ENCODE peak calls at places on chromosomes 5 and 9, in five cellular contexts. L, C, W, H and O are unnamed samples.
A peak's percentile ranks its signal among the peaks of the same experiment; 100 is the strongest.

GRCh38 chr5:170963521-170963920 is 101.7 kb downstream of the RANBP17 start:
- DNase-seq in L (no peak), C (no peak), W (no peak), H (no peak), O (no peak)

GRCh38 chr5:14036514-14036913 is 92.0 kb upstream of the DNAH5 start:
- DNase-seq in L (no peak), C (peak; percentile 52), W (no peak), H (peak; percentile 79), O (peak; percentile 38)

GRCh38 chr5:80152778-80153177 is 103.1 kb downstream of the SERINC5 start:
- DNase-seq in L (no peak), C (no peak), W (no peak), H (no peak), O (no peak)

GRCh38 chr5:123273984-123274383 is 149.2 kb downstream of the CEP120 start:
- DNase-seq in L (no peak), C (no peak), W (no peak), H (no peak), O (no peak)

GRCh38 chr9:130692365-130692764 is 1.2 kb upstream of the EXOSC2 start:
- DNase-seq in L (peak; percentile 74), C (no peak), W (no peak), H (no peak), O (no peak)

GRCh38 chr5:131381792-131382191 is 117.9 kb downstream of the CDC42SE2 start:
- DNase-seq in L (no peak), C (no peak), W (no peak), H (no peak), O (no peak)

GRCh38 chr5:128579111-128579510 is 41.1 kb upstream of the FBN2 start:
- DNase-seq in L (no peak), C (no peak), W (no peak), H (peak; percentile 74), O (no peak)

GRCh38 chr9:121756477-121757285 is 105.2 kb downstream of the DAB2IP start:
- DNase-seq in L (no peak), C (no peak), W (no peak), H (no peak), O (no peak)

GRCh38 chr5:143071927-143072326 is 301.8 kb downstream of the ARHGAP26 start:
- DNase-seq in L (no peak), C (no peak), W (no peak), H (no peak), O (no peak)

GRCh38 chr9:86749530-86750275 is 197.6 kb downstream of the GAS1 start:
- DNase-seq in L (no peak), C (no peak), W (no peak), H (no peak), O (no peak)

GRCh38 chr5:54148062-54148461 is 162.3 kb downstream of the ARL15 start:
- DNase-seq in L (no peak), C (no peak), W (no peak), H (no peak), O (no peak)